ENCODE peak calls at places on chromosomes 16 and 17, in nine cellular contexts. H is ovary, V is prostate gland, D is body of pancreas, S is A549, M is heart left ventricle, L is testis, I is vagina, E is IMR-90. K is an unnamed sample.

GRCh38 chr17:6110592-6110991 is 40.4 kb downstream of the WSCD1 start:
- DNase-seq in H (no peak), V (no peak), D (no peak), S (peak), M (no peak), L (no peak), I (no peak), E (no peak), K (peak)

GRCh38 chr16:73433493-73434307 is 385.8 kb upstream of the ZFHX3 start:
- DNase-seq in H (no peak), V (no peak), D (no peak), S (no peak), M (no peak), L (no peak), I (no peak), E (no peak), K (no peak)

GRCh38 chr17:1611715-1612114 is 16.9 kb downstream of the SLC43A2 start:
- DNase-seq in H (no peak), V (no peak), D (no peak), S (no peak), M (no peak), L (no peak), I (no peak), E (no peak), K (no peak)

GRCh38 chr17:58399974-58400373 is 17.4 kb downstream of the RNF43 start:
- DNase-seq in H (no peak), V (no peak), D (no peak), S (no peak), M (no peak), L (no peak), I (no peak), E (no peak), K (no peak)

GRCh38 chr17:15917439-15918027 is 27.4 kb upstream of the ADORA2B start:
- DNase-seq in H (no peak), V (no peak), D (no peak), S (no peak), M (peak), L (no peak), I (no peak), E (no peak), K (peak)

GRCh38 chr16:11597268-11597690 is 10.6 kb upstream of the LITAF start:
- DNase-seq in H (no peak), V (no peak), D (peak), S (peak), M (no peak), L (no peak), I (no peak), E (no peak), K (no peak)

GRCh38 chr16:24046442-24046841 is 209.7 kb upstream of the CACNG3 start:
- DNase-seq in H (no peak), V (no peak), D (no peak), S (no peak), M (no peak), L (no peak), I (no peak), E (no peak), K (no peak)

GRCh38 chr16:71846443-71846842 is 667 bp downstream of the ATXN1L start:
- DNase-seq in H (no peak), V (no peak), D (no peak), S (no peak), M (no peak), L (peak), I (no peak), E (no peak), K (no peak)

GRCh38 chr17:47810200-47810821 is 11.3 kb downstream of the OSBPL7 start:
- DNase-seq in H (no peak), V (no peak), D (peak), S (peak), M (no peak), L (no peak), I (no peak), E (peak), K (peak)

GRCh38 chr17:41894791-41895331 is 23.9 kb downstream of the ACLY start:
- DNase-seq in H (peak), V (no peak), D (peak), S (peak), M (peak), L (no peak), I (no peak), E (peak), K (no peak)

GRCh38 chr16:70294385-70295029 is 4.5 kb upstream of the DDX19B start:
- DNase-seq in H (no peak), V (no peak), D (no peak), S (no peak), M (no peak), L (peak), I (no peak), E (no peak), K (no peak)

GRCh38 chr16:2895813-2896212 is 12.8 kb downstream of the FLYWCH2 start:
- DNase-seq in H (no peak), V (no peak), D (no peak), S (peak), M (no peak), L (no peak), I (no peak), E (peak), K (no peak)

GRCh38 chr17:32289454-32289853 is 23.8 kb downstream of the RHBDL3 start:
- DNase-seq in H (no peak), V (no peak), D (no peak), S (no peak), M (no peak), L (no peak), I (no peak), E (no peak), K (no peak)

GRCh38 chr16:50297301-50298074 is 31.1 kb downstream of the ADCY7 start:
- DNase-seq in H (no peak), V (no peak), D (no peak), S (no peak), M (peak), L (no peak), I (no peak), E (no peak), K (peak)

GRCh38 chr16:53502331-53503269 is at the start of gene AKTIP:
- DNase-seq in H (peak), V (peak), D (peak), S (no peak), M (no peak), L (peak), I (no peak), E (peak), K (peak)

GRCh38 chr17:19992803-19993713 is 15.4 kb upstream of the AKAP10 start:
- DNase-seq in H (peak), V (peak), D (peak), S (peak), M (peak), L (peak), I (no peak), E (peak), K (peak)

GRCh38 chr16:85574672-85575475 is 38.2 kb upstream of the GSE1 start:
- DNase-seq in H (no peak), V (no peak), D (peak), S (no peak), M (no peak), L (no peak), I (no peak), E (no peak), K (no peak)

GRCh38 chr17:62692721-62693431 is 65.4 kb downstream of the MRC2 start:
- DNase-seq in H (no peak), V (no peak), D (no peak), S (peak), M (no peak), L (peak), I (no peak), E (no peak), K (no peak)

GRCh38 chr17:44105941-44106340 is 17.5 kb downstream of the HDAC5 start:
- DNase-seq in H (no peak), V (no peak), D (no peak), S (no peak), M (no peak), L (no peak), I (no peak), E (no peak), K (no peak)

GRCh38 chr16:89120921-89121351 is 27.3 kb downstream of the ACSF3 start:
- DNase-seq in H (no peak), V (no peak), D (no peak), S (no peak), M (peak), L (peak), I (no peak), E (no peak), K (peak)

GRCh38 chr16:19967963-19968362 is 83.3 kb upstream of the GPRC5B start:
- DNase-seq in H (no peak), V (no peak), D (no peak), S (no peak), M (no peak), L (no peak), I (no peak), E (no peak), K (no peak)

GRCh38 chr16:27208081-27208692 is 4.9 kb downstream of the KDM8 start:
- DNase-seq in H (no peak), V (no peak), D (no peak), S (no peak), M (no peak), L (no peak), I (no peak), E (no peak), K (no peak)

GRCh38 chr17:58325289-58325726 is 3.3 kb downstream of the TSPOAP1 start:
- DNase-seq in H (no peak), V (no peak), D (no peak), S (no peak), M (peak), L (no peak), I (no peak), E (no peak), K (no peak)

GRCh38 chr16:11402745-11403533 is 57.7 kb downstream of the RMI2 start:
- DNase-seq in H (no peak), V (no peak), D (no peak), S (no peak), M (peak), L (no peak), I (no peak), E (no peak), K (no peak)

GRCh38 chr17:20916383-20916782 is 126.4 kb downstream of the USP22 start:
- DNase-seq in H (no peak), V (no peak), D (no peak), S (no peak), M (no peak), L (no peak), I (no peak), E (no peak), K (no peak)

DNA sequence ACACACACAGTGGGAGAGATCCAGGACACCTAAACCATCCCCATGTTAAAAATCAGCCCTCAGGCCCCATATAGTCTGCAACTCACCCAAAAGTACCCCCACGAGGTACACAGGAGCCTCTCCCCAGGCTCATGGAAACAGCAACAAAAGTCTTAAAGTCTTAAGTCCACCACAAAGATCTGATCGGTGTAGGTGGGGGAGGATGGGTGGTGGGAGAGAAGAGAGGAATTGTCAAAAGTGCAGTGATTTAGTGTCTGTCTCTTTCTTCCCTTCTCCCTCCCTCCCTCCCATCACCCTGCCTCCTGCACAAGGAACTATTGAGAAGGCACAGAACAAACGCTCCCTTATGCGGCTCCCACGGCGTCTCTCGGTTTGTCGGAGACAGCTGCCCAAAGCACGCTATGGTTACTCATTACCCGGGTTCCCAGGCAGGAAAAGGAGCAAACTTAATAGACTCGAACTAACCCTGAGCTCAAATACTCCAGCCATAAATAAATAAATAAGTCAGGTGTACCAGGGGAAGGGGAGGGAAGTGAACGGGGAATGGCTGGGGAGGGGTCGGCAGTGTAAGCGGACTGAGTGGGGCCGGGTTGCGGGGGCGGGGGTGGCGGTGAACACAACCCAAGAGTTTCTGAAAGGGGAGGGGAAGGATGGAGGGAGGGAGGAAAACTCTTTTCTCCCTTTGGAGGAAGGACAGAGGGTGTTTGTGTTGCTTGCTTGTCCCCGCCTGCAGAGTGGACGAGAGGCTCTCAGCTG is 477.4 kb downstream of the SLC39A11 start:
- DNase-seq in H (no peak), V (peak), D (peak), S (peak), M (no peak), L (peak), I (no peak), E (peak), K (peak)
- H3K4me3 ChIP-seq in H (no peak), V (no peak), D (no peak), S (peak), M (no peak), L (peak), I (no peak), E (no peak), K (no peak)

GRCh38 chr17:7838291-7839075 is 4.5 kb downstream of the KDM6B start:
- DNase-seq in H (peak), V (no peak), D (peak), S (peak), M (peak), L (peak), I (no peak), E (peak), K (no peak)
- TF ChIP-seq POLR2A in H (no peak), V (no peak), D (no peak), S (no peak), M (no peak), L (no peak), I (no peak), E (peak), K (no peak)

GRCh38 chr16:1708768-1709180 is 2.8 kb downstream of the MAPK8IP3 start:
- DNase-seq in H (no peak), V (no peak), D (no peak), S (no peak), M (peak), L (no peak), I (no peak), E (peak), K (no peak)
- H3K4me3 ChIP-seq in H (no peak), V (no peak), D (no peak), S (no peak), M (peak), L (no peak), I (no peak), E (no peak), K (no peak)

DNA sequence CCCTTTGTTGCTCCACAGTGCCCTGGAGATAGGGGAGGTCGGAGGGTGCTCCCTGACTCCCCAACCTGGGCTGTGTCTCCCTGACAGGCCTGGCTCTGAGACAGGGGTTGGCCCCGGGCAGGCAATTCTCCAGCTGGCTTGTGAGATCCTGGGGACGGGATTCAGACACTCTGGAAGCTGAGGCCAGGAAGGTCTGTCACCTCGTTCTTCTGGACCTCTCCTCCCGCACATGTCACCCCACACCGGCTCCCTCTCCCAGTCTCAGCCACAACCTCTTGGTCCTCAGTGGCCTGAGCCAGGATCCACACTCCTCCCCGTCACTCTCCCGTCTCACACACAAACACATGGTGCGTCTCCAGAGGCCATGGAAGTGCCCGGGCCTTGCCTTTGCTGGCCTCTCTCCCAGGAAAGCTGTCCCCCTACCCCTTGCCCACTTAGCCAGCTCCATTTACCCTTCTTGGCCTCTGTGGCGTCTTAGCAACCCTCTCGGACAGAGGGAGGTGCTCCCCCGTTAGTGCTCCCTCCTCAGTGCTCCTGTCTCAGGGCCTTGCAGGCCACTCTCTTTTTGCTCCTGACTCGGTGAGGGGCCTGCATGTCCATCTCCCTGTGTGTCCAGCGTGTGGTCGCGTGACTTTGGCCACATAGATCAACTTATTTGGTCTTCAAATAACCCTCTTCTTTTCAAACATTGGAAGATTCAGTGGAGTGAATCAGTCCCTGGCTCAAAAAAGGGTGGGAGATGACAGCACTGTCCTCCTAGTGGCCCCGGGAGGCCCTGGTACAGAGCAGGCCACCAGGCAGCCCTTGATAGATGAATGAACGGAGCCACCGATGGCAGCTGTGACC is 747 bp downstream of the ADGRG3 start:
- DNase-seq in H (no peak), V (no peak), D (peak), S (no peak), M (peak), L (no peak), I (no peak), E (no peak), K (no peak)
- TF ChIP-seq POLR2A in H (no peak), V (no peak), D (no peak), S (no peak), M (no peak), L (no peak), I (no peak), E (no peak), K (no peak)

GRCh38 chr16:56606688-56607618 is 1.4 kb upstream of the MT2A start:
- DNase-seq in H (peak), V (peak), D (peak), S (peak), M (peak), L (peak), I (peak), E (peak), K (peak)
- H3K4me3 ChIP-seq in H (no peak), V (no peak), D (no peak), S (peak), M (no peak), L (no peak), I (peak), E (peak), K (no peak)

GRCh38 chr17:33904438-33904837 is 350.6 kb upstream of the CCL2 start:
- DNase-seq in H (no peak), V (no peak), D (no peak), S (no peak), M (no peak), L (no peak), I (no peak), E (no peak), K (no peak)
- TF ChIP-seq POLR2A in H (no peak), V (no peak), D (no peak), S (no peak), M (no peak), L (no peak), I (no peak), E (no peak), K (no peak)

DNA sequence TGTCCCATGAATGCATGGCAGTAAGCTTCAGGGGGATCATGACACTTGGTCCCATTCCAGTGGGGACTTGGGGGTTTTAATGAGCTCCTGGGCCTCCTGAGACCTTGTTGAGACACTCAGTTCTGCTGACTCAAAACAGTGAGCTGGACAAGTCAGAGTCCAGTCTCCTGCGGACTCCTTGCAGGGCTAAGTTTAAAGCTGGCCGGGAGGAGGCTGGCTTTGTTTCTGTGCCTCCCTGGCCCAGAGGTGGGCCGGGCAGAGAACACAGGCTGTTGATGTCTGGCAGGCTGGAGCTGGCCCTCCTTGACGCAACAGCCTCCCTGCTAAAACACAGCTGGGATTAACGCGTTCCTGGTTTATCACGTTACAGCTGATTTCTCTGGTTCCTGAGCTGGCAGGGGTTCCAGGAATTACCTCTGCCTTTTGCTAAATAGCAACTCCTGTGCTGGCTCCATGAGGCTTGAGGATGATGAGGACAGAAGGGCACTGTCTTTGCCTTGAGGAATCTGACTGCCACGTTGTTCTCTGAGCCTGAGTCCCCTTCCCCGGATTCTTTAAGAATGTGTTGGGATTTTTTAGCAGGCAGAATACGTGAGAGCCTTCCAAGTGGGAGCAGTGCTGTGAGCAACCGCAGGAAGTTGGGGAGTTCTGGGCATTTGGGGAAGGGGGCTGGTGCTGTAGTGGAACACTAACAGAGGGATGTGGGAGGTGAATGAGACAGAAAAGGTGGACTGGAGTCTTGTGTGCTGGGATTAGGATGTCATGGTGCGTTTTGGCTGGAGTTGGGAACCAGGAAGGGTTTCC is 2.0 kb downstream of the GPT2 start:
- DNase-seq in H (peak), V (peak), D (peak), S (no peak), M (no peak), L (peak), I (no peak), E (peak), K (no peak)
- H3K4me3 ChIP-seq in H (no peak), V (peak), D (peak), S (no peak), M (no peak), L (no peak), I (no peak), E (peak), K (no peak)